ENCODE peak calls at places on chromosomes 5 and 9, in eight cellular contexts. One of them, this sample, is unnamed.
A peak's percentile ranks its signal among the peaks of the same experiment; 100 is the strongest.

GRCh38 chr5:161934486-161934885 is 86.6 kb downstream of the GABRA1 start:
- DNase-seq in K562: no peak
- DNase-seq in HCT116: no peak
- DNase-seq in Panc1: no peak
- DNase-seq in GM12878: no peak
- DNase-seq in SK-N-SH: no peak
- DNase-seq in GM23338: no peak
- DNase-seq in HepG2: no peak
- DNase-seq in this sample: no peak

GRCh38 chr5:76579166-76579765 is 43.9 kb downstream of the F2RL2 start:
- DNase-seq in GM12878: no peak
- DNase-seq in HepG2: no peak
- DNase-seq in HCT116: no peak
- DNase-seq in K562: no peak
- DNase-seq in GM23338: no peak
- DNase-seq in SK-N-SH: no peak
- DNase-seq in Panc1: no peak
- DNase-seq in this sample: no peak

GRCh38 chr9:13088734-13089427 is 190.6 kb downstream of the MPDZ start:
- DNase-seq in HepG2: peak; percentile 36
- DNase-seq in GM12878: no peak
- DNase-seq in SK-N-SH: peak; percentile 79
- DNase-seq in Panc1: peak; percentile 17
- DNase-seq in K562: peak; percentile 58
- DNase-seq in GM23338: peak; percentile 89
- DNase-seq in HCT116: peak; percentile 41
- DNase-seq in this sample: peak; percentile 0

GRCh38 chr5:146107901-146108300 is 2.5 kb upstream of the PLAC8L1 start:
- DNase-seq in GM12878: no peak
- DNase-seq in GM23338: no peak
- DNase-seq in K562: no peak
- DNase-seq in HCT116: no peak
- DNase-seq in SK-N-SH: no peak
- DNase-seq in HepG2: no peak
- DNase-seq in Panc1: no peak
- DNase-seq in this sample: no peak

GRCh38 chr5:14144586-14145355 is 1.6 kb downstream of the TRIO start:
- DNase-seq in GM23338: peak; percentile 60
- DNase-seq in GM12878: peak; percentile 76
- DNase-seq in HepG2: no peak
- DNase-seq in HCT116: peak; percentile 52
- DNase-seq in SK-N-SH: peak; percentile 83
- DNase-seq in Panc1: no peak
- DNase-seq in K562: no peak
- DNase-seq in this sample: no peak

GRCh38 chr9:14383296-14383695 is 69.4 kb upstream of the NFIB start:
- DNase-seq in GM23338: no peak
- DNase-seq in HCT116: no peak
- DNase-seq in K562: no peak
- DNase-seq in Panc1: no peak
- DNase-seq in GM12878: no peak
- DNase-seq in SK-N-SH: no peak
- DNase-seq in HepG2: no peak
- DNase-seq in this sample: no peak

GRCh38 chr9:112084334-112084733 is 90.8 kb downstream of the SUSD1 start:
- DNase-seq in SK-N-SH: no peak
- DNase-seq in K562: no peak
- DNase-seq in GM12878: no peak
- DNase-seq in GM23338: no peak
- DNase-seq in Panc1: no peak
- DNase-seq in HCT116: no peak
- DNase-seq in HepG2: no peak
- DNase-seq in this sample: no peak

GRCh38 chr5:9953691-9954090 is 296.0 kb downstream of the ATPSCKMT start:
- DNase-seq in HCT116: no peak
- DNase-seq in SK-N-SH: no peak
- DNase-seq in Panc1: no peak
- DNase-seq in K562: no peak
- DNase-seq in GM12878: no peak
- DNase-seq in GM23338: no peak
- DNase-seq in HepG2: no peak
- DNase-seq in this sample: no peak

GRCh38 chr9:17075758-17076485 is 58.9 kb upstream of the CNTLN start:
- DNase-seq in SK-N-SH: peak; percentile 54
- DNase-seq in GM23338: no peak
- DNase-seq in Panc1: no peak
- DNase-seq in HCT116: no peak
- DNase-seq in K562: no peak
- DNase-seq in GM12878: no peak
- DNase-seq in HepG2: no peak
- DNase-seq in this sample: no peak

GRCh38 chr9:17075146-17075757 is 59.6 kb upstream of the CNTLN start:
- DNase-seq in HepG2: no peak
- DNase-seq in GM23338: no peak
- DNase-seq in K562: no peak
- DNase-seq in GM12878: no peak
- DNase-seq in Panc1: no peak
- DNase-seq in SK-N-SH: no peak
- DNase-seq in HCT116: no peak
- DNase-seq in this sample: no peak
- TF ChIP-seq POLR2AphosphoS5 in HepG2: no peak
- TF ChIP-seq POLR2AphosphoS5 in GM23338: no peak
- TF ChIP-seq POLR2AphosphoS5 in K562: no peak
- TF ChIP-seq POLR2AphosphoS5 in GM12878: no peak
- TF ChIP-seq POLR2AphosphoS5 in Panc1: no peak
- TF ChIP-seq POLR2AphosphoS5 in SK-N-SH: no peak
- TF ChIP-seq POLR2AphosphoS5 in HCT116: no peak
- TF ChIP-seq POLR2AphosphoS5 in this sample: no peak

GRCh38 chr9:69805962-69806633 is 14.5 kb upstream of the CFAP95 start:
- DNase-seq in HepG2: no peak
- DNase-seq in GM12878: no peak
- DNase-seq in GM23338: no peak
- DNase-seq in Panc1: no peak
- DNase-seq in K562: peak; percentile 47
- DNase-seq in HCT116: no peak
- DNase-seq in SK-N-SH: no peak
- DNase-seq in this sample: peak; percentile 68
- TF ChIP-seq REST in HepG2: no peak
- TF ChIP-seq REST in GM12878: no peak
- TF ChIP-seq REST in GM23338: no peak
- TF ChIP-seq REST in Panc1: no peak
- TF ChIP-seq REST in K562: no peak
- TF ChIP-seq REST in HCT116: no peak
- TF ChIP-seq REST in SK-N-SH: no peak
- TF ChIP-seq REST in this sample: no peak

GRCh38 chr9:136050706-136051567 is 44.2 kb downstream of the NACC2 start:
- DNase-seq in K562: no peak
- DNase-seq in HCT116: no peak
- DNase-seq in HepG2: peak; percentile 9
- DNase-seq in GM23338: peak; percentile 50
- DNase-seq in SK-N-SH: peak; percentile 81
- DNase-seq in GM12878: no peak
- DNase-seq in Panc1: no peak
- DNase-seq in this sample: no peak
- H3K4me3 ChIP-seq in K562: no peak overlapping the region
- H3K4me3 ChIP-seq in HCT116: peak overlapping the region; percentile 41
- H3K4me3 ChIP-seq in HepG2: peak overlapping the region; percentile 67
- H3K4me3 ChIP-seq in GM23338: peak overlapping the region; percentile 78
- H3K4me3 ChIP-seq in SK-N-SH: peak overlapping the region; percentile 65
- H3K4me3 ChIP-seq in GM12878: no peak overlapping the region
- H3K4me3 ChIP-seq in Panc1: peak overlapping the region; percentile 53
- H3K4me3 ChIP-seq in this sample: no peak overlapping the region

GRCh38 chr5:123456242-123456641 is 33.0 kb upstream of the CEP120 start:
- DNase-seq in SK-N-SH: no peak
- DNase-seq in HepG2: no peak
- DNase-seq in Panc1: no peak
- DNase-seq in GM12878: no peak
- DNase-seq in K562: no peak
- DNase-seq in GM23338: no peak
- DNase-seq in HCT116: no peak
- DNase-seq in this sample: no peak

GRCh38 chr5:123454236-123454911 is 31.2 kb upstream of the CEP120 start:
- DNase-seq in K562: no peak
- DNase-seq in SK-N-SH: no peak
- DNase-seq in GM12878: no peak
- DNase-seq in Panc1: no peak
- DNase-seq in GM23338: no peak
- DNase-seq in HepG2: no peak
- DNase-seq in HCT116: no peak
- DNase-seq in this sample: no peak

GRCh38 chr5:123455640-123456039 is 32.4 kb upstream of the CEP120 start:
- DNase-seq in GM23338: no peak
- DNase-seq in GM12878: no peak
- DNase-seq in SK-N-SH: no peak
- DNase-seq in HepG2: no peak
- DNase-seq in Panc1: no peak
- DNase-seq in HCT116: no peak
- DNase-seq in K562: no peak
- DNase-seq in this sample: peak; percentile 32

GRCh38 chr5:123455095-123455494 is 31.9 kb upstream of the CEP120 start:
- DNase-seq in GM23338: no peak
- DNase-seq in GM12878: no peak
- DNase-seq in Panc1: no peak
- DNase-seq in HepG2: no peak
- DNase-seq in K562: no peak
- DNase-seq in HCT116: no peak
- DNase-seq in SK-N-SH: no peak
- DNase-seq in this sample: no peak

GRCh38 chr5:123460296-123460729 is 37.1 kb upstream of the CEP120 start:
- DNase-seq in GM12878: no peak
- DNase-seq in K562: peak; percentile 72
- DNase-seq in SK-N-SH: no peak
- DNase-seq in HepG2: no peak
- DNase-seq in HCT116: peak; percentile 47
- DNase-seq in Panc1: no peak
- DNase-seq in GM23338: peak; percentile 50
- DNase-seq in this sample: no peak
- TF ChIP-seq POLR2AphosphoS5 in GM12878: no peak
- TF ChIP-seq POLR2AphosphoS5 in K562: no peak
- TF ChIP-seq POLR2AphosphoS5 in SK-N-SH: no peak
- TF ChIP-seq POLR2AphosphoS5 in HepG2: no peak
- TF ChIP-seq POLR2AphosphoS5 in HCT116: no peak
- TF ChIP-seq POLR2AphosphoS5 in Panc1: no peak
- TF ChIP-seq POLR2AphosphoS5 in GM23338: no peak
- TF ChIP-seq POLR2AphosphoS5 in this sample: no peak

DNA sequence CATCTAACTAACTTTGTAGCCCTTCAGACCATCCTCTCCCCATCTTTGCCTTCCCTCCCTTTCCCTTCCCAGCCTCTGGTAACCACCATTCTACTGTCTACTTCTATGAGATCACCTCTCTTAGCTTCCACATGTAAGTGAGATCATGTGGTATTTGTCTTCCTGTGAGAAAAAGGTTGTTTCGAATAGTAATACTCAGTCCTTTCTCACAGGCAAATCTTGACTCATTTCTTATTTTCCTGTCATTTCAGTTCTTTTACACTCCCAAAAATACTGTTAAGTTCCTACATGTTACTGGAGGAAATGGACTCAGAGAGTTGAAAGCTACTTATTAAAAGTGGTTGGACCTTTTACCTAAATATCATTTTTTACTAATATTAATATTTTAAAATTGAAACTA is 82.1 kb downstream of the SLF1 start:
- DNase-seq in SK-N-SH: no peak
- DNase-seq in Panc1: no peak
- DNase-seq in HCT116: no peak
- DNase-seq in HepG2: no peak
- DNase-seq in K562: no peak
- DNase-seq in GM12878: peak; percentile 33
- DNase-seq in GM23338: no peak
- DNase-seq in this sample: no peak
- TF ChIP-seq REST in SK-N-SH: no peak
- TF ChIP-seq REST in Panc1: no peak
- TF ChIP-seq REST in HCT116: no peak
- TF ChIP-seq REST in HepG2: no peak
- TF ChIP-seq REST in K562: no peak
- TF ChIP-seq REST in GM12878: no peak
- TF ChIP-seq REST in GM23338: no peak
- TF ChIP-seq REST in this sample: no peak

GRCh38 chr9:124853605-124854143 is 414 bp downstream of the WDR38 start:
- DNase-seq in GM12878: no peak
- DNase-seq in Panc1: no peak
- DNase-seq in GM23338: no peak
- DNase-seq in K562: no peak
- DNase-seq in SK-N-SH: no peak
- DNase-seq in HCT116: no peak
- DNase-seq in HepG2: no peak
- DNase-seq in this sample: no peak
- H3K4me3 ChIP-seq in GM12878: peak overlapping the region; percentile 51
- H3K4me3 ChIP-seq in Panc1: peak overlapping the region; percentile 48
- H3K4me3 ChIP-seq in GM23338: peak overlapping the region; percentile 59
- H3K4me3 ChIP-seq in K562: peak overlapping the region; percentile 36
- H3K4me3 ChIP-seq in SK-N-SH: peak overlapping the region; percentile 45
- H3K4me3 ChIP-seq in HCT116: no peak overlapping the region
- H3K4me3 ChIP-seq in HepG2: peak overlapping the region; percentile 54
- H3K4me3 ChIP-seq in this sample: peak overlapping the region; percentile 58

DNA sequence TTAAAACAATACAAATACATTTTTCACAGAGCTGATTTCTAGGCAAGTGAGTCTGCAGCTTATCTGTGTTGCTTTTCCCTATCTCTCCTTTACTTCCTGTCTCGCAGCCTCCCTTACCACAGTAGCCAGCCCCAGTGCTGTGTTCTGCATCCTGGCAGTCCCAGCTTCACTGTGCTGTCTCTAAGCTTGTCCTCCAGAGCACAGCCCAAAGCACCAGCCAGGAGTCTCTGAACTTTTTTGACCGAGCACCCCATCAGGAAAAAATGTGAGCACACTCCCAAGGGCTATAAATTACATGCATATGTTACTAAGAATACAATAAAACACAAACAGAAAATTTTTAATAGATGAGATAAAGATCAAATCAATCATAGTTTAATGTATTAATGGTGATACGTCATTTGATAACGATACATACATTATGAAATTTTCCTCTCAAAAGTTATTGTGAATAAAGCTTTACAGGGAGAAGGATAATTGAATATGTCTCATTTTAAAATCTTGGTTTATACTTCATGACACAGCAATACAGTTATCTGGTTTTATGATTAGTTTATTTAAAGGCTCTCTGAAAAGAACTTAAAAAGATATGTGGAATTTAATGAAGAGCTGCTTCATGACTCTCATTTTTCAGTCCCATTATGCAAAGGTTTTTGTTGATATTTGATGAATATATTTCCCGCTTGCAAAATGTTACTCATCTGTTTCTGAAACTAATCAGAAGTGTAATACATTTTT is 7.3 kb upstream of the RHOBTB3 start:
- DNase-seq in HCT116: no peak
- DNase-seq in GM12878: no peak
- DNase-seq in GM23338: peak; percentile 28
- DNase-seq in HepG2: no peak
- DNase-seq in Panc1: no peak
- DNase-seq in SK-N-SH: peak; percentile 75
- DNase-seq in K562: peak; percentile 89
- DNase-seq in this sample: peak; percentile 12
- TF ChIP-seq POLR2AphosphoS5 in HCT116: no peak
- TF ChIP-seq POLR2AphosphoS5 in GM12878: no peak
- TF ChIP-seq POLR2AphosphoS5 in GM23338: no peak
- TF ChIP-seq POLR2AphosphoS5 in HepG2: no peak
- TF ChIP-seq POLR2AphosphoS5 in Panc1: no peak
- TF ChIP-seq POLR2AphosphoS5 in SK-N-SH: no peak
- TF ChIP-seq POLR2AphosphoS5 in K562: peak; percentile 25
- TF ChIP-seq POLR2AphosphoS5 in this sample: no peak

GRCh38 chr9:116027511-116027910 is 126.1 kb upstream of the PAPPA start:
- DNase-seq in Panc1: no peak
- DNase-seq in HCT116: no peak
- DNase-seq in SK-N-SH: no peak
- DNase-seq in K562: no peak
- DNase-seq in GM23338: no peak
- DNase-seq in GM12878: no peak
- DNase-seq in HepG2: no peak
- DNase-seq in this sample: no peak
- TF ChIP-seq REST in Panc1: no peak
- TF ChIP-seq REST in HCT116: no peak
- TF ChIP-seq REST in SK-N-SH: no peak
- TF ChIP-seq REST in K562: no peak
- TF ChIP-seq REST in GM23338: no peak
- TF ChIP-seq REST in GM12878: no peak
- TF ChIP-seq REST in HepG2: no peak
- TF ChIP-seq REST in this sample: no peak

This sample was measured in HL-60.